ENCODE peak calls at places on chromosomes 11 and 22, in five cellular contexts. H, U, E, M and C are unnamed samples.

GRCh38 chr11:108733479-108734116 is 68.7 kb downstream of the DDX10 start:
- DNase-seq in H (no peak), U (peak; percentile 11), M (no peak), E (peak; percentile 40), C (no peak)

GRCh38 chr22:49583341-49583740 is 244.3 kb downstream of the BRD1 start:
- DNase-seq in E (no peak), U (no peak), H (no peak), M (peak; percentile 49), C (no peak)

GRCh38 chr22:43002198-43002577 is 12.8 kb downstream of the PACSIN2 start:
- DNase-seq in M (no peak), H (no peak), U (peak; percentile 36), E (no peak), C (no peak)

GRCh38 chr22:46607483-46608114 is 12.6 kb upstream of the GRAMD4 start:
- DNase-seq in H (no peak), E (no peak), M (peak; percentile 59), U (no peak), C (no peak)

GRCh38 chr11:126415128-126415527 is 59.6 kb downstream of the ST3GAL4 start:
- DNase-seq in U (no peak), E (no peak), M (peak; percentile 92), H (no peak), C (no peak)

GRCh38 chr22:26592368-26593015 is 2.6 kb upstream of the TPST2 start:
- DNase-seq in E (peak; percentile 57), U (no peak), H (no peak), M (no peak), C (no peak)

GRCh38 chr11:113401718-113402117 is 14.1 kb downstream of the ANKK1 start:
- DNase-seq in E (no peak), U (no peak), M (peak; percentile 88), H (no peak), C (no peak)

GRCh38 chr11:67435727-67436458 is 1.6 kb downstream of the PTPRCAP start:
- DNase-seq in E (no peak), M (peak; percentile 77), U (no peak), H (no peak), C (no peak)

GRCh38 chr22:48112687-48113521 is 1350.5 kb downstream of the TBC1D22A start:
- DNase-seq in H (no peak), E (no peak), U (no peak), M (no peak), C (no peak)

GRCh38 chr22:20017622-20017958 is 967 bp upstream of the ARVCF start:
- DNase-seq in U (no peak), M (peak; percentile 59), H (no peak), E (no peak), C (no peak)

GRCh38 chr11:13141731-13142724 is 132.9 kb downstream of the RASSF10 start:
- DNase-seq in M (no peak), U (no peak), H (no peak), E (no peak), C (no peak)

GRCh38 chr11:35717043-35717442 is 54.5 kb downstream of the TRIM44 start:
- DNase-seq in H (no peak), U (peak; percentile 70), M (no peak), E (no peak), C (no peak)